ENCODE peak calls at places on chromosome 16, in nine cellular contexts. A is CD8-positive, alpha-beta T cell; M is left lung; U is spleen; H is uterus; V is AG10803; Y is AG09309; T is heart left ventricle; I is astrocyte of the spinal cord. R is an unnamed sample.
A peak's percentile ranks its signal among the peaks of the same experiment; 100 is the strongest.

GRCh38 chr16:53571763-53572162 is 68.8 kb upstream of the AKTIP start:
- DNase-seq in A (no peak), M (no peak), U (no peak), H (no peak), V (no peak), Y (no peak), T (no peak), I (no peak), R (no peak)

GRCh38 chr16:53629151-53629550 is 74.5 kb downstream of the RPGRIP1L start:
- DNase-seq in A (no peak), M (no peak), U (no peak), H (no peak), V (no peak), Y (no peak), T (no peak), I (no peak), R (no peak)

GRCh38 chr16:80346160-80346632 is 194.6 kb upstream of the DYNLRB2 start:
- DNase-seq in A (no peak), M (no peak), U (no peak), H (no peak), V (peak; percentile 64), Y (no peak), T (no peak), I (peak; percentile 21), R (peak; percentile 2)

GRCh38 chr16:59164461-59164860 is 430.3 kb upstream of the GOT2 start:
- DNase-seq in A (no peak), M (no peak), U (no peak), H (no peak), V (no peak), Y (no peak), T (no peak), I (no peak), R (no peak)

GRCh38 chr16:57627184-57627871 is 1.1 kb upstream of the ADGRG1 start:
- DNase-seq in A (no peak), M (no peak), U (no peak), H (no peak), V (peak; percentile 80), Y (peak; percentile 76), T (no peak), I (peak; percentile 89), R (no peak)

GRCh38 chr16:24855678-24856077 is 9.9 kb downstream of the SLC5A11 start:
- DNase-seq in A (no peak), M (no peak), U (no peak), H (no peak), V (no peak), Y (no peak), T (no peak), I (no peak), R (no peak)

GRCh38 chr16:31128711-31129567 is 6.6 kb downstream of the PRSS8 start:
- DNase-seq in A (no peak), M (peak; percentile 87), U (peak; percentile 85), H (no peak), V (no peak), Y (no peak), T (peak; percentile 69), I (no peak), R (no peak)

GRCh38 chr16:31347445-31347844 is 7.5 kb upstream of the ITGAX start:
- DNase-seq in A (no peak), M (no peak), U (no peak), H (no peak), V (no peak), Y (no peak), T (peak; percentile 2), I (no peak), R (no peak)

GRCh38 chr16:1333149-1333812 is at the start of gene BAIAP3:
- DNase-seq in A (peak; percentile 30), M (no peak), U (peak; percentile 88), H (no peak), V (no peak), Y (no peak), T (peak; percentile 53), I (no peak), R (peak; percentile 49)

GRCh38 chr16:16045879-16046278 is 96.5 kb downstream of the ABCC1 start:
- DNase-seq in A (no peak), M (no peak), U (no peak), H (no peak), V (no peak), Y (no peak), T (no peak), I (no peak), R (peak; percentile 21)

GRCh38 chr16:16050106-16050505 is 100.7 kb downstream of the ABCC1 start:
- DNase-seq in A (no peak), M (no peak), U (no peak), H (no peak), V (no peak), Y (no peak), T (no peak), I (no peak), R (no peak)

GRCh38 chr16:16051132-16051531 is 101.7 kb downstream of the ABCC1 start:
- DNase-seq in A (no peak), M (no peak), U (no peak), H (no peak), V (no peak), Y (no peak), T (no peak), I (no peak), R (no peak)

GRCh38 chr16:16047761-16048160 is 98.3 kb downstream of the ABCC1 start:
- DNase-seq in A (no peak), M (no peak), U (no peak), H (no peak), V (no peak), Y (no peak), T (no peak), I (no peak), R (no peak)

DNA sequence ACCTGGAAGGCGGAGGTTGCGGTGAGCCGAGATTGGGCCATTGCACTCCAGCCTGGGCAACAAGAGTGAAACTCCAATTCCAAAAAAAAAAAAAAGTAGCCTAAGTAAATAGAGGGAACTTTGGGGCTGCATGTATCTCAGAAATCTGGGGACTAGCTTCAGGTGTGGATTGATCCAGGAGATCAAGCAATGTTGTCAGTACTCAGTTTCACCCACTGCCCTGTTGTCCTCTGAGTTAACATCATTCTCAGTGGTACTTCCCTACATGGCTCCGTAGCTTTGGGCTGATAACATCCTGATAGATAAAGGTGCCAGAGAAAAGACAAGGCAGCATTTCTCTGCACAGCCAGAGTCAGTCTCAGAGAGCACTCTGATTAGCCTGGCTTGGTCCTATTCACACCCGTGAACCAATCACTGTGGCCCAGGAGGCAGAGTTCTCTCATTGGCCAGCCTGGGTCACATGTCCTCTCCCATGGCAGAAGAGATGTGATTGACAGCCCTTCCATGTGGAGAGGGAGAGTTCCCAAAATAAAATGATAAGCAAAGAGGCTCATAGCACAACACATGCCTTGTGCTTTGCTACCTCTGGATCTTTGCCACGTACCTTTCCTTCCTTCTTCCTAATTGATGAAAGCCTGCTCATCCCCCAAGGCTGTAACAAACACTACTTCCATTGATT is 99.6 kb downstream of the ABCC1 start:
- DNase-seq in A (no peak), M (no peak), U (no peak), H (no peak), V (no peak), Y (no peak), T (peak; percentile 73), I (no peak), R (no peak)
- TF ChIP-seq CTCF in A (no peak), M (no peak), U (no peak), H (no peak), V (no peak), Y (no peak), T (no peak), I (no peak), R (no peak)

GRCh38 chr16:252366-253337 is 18.0 kb downstream of the FAM234A start:
- DNase-seq in A (no peak), M (no peak), U (no peak), H (no peak), V (no peak), Y (no peak), T (no peak), I (no peak), R (no peak)

GRCh38 chr16:247027-247426 is 12.4 kb downstream of the FAM234A start:
- DNase-seq in A (no peak), M (no peak), U (no peak), H (no peak), V (no peak), Y (no peak), T (no peak), I (no peak), R (no peak)

GRCh38 chr16:253833-254232 is 19.2 kb downstream of the FAM234A start:
- DNase-seq in A (no peak), M (no peak), U (no peak), H (no peak), V (no peak), Y (no peak), T (no peak), I (no peak), R (no peak)

GRCh38 chr16:245105-245504 is 10.5 kb downstream of the FAM234A start:
- DNase-seq in A (no peak), M (no peak), U (no peak), H (no peak), V (no peak), Y (no peak), T (no peak), I (no peak), R (no peak)

DNA sequence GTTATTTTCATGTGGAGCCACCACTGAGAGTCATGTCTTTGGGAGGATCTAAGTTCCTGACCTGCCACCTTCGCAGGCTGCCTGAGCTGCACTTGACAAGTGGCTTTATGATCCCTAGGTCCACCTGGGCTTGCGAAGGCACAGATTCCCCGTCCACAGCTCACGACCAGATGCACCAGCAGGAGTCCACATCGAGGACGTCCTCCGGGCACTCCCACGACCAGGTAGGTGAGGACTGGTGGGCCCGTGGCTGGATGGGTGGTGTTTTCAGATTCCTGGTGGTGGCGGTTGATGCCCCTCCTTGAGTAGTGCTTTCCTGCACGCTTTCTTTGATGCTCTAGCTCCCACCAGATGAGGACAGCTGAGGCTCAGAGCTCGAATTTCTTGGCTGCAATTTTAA is 14.8 kb downstream of the FAM234A start:
- DNase-seq in A (no peak), M (no peak), U (no peak), H (no peak), V (no peak), Y (no peak), T (no peak), I (no peak), R (no peak)
- H3K4me3 ChIP-seq in A (no peak overlapping the region), M (no peak overlapping the region), U (no peak overlapping the region), H (no peak overlapping the region), V (no peak overlapping the region), Y (no peak overlapping the region), T (no peak overlapping the region), I (no peak overlapping the region), R (no peak overlapping the region)

DNA sequence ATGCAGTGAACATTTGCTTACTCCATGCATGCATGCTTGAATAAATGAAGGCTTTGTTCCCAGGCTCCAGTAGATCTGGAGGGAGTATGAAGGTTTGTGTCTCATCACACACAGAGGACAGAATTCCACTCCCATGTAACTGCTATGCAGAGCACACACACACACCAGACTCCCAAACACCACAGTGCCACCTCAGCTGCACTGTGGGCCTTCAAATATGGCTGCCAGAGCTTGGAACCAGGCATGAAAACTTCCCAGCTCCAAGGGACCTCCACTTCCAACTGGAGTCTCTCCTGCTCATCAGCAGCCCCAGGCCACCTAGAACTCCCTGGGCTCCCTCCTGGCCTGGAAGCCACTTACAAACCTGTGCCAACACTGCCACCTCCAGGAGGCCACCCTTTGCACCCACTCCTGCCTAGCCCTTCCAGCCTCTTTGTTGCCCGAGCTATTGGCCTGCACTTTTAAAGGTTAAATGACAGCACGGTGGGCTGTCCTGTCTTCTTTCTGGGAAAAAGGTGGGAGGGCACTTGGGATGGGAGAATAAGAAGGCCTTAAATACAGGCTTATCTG is 151.2 kb downstream of the ZNF423 start:
- DNase-seq in A (no peak), M (no peak), U (no peak), H (no peak), V (no peak), Y (no peak), T (no peak), I (no peak), R (peak; percentile 8)
- TF ChIP-seq CTCF in A (no peak), M (no peak), U (no peak), H (no peak), V (no peak), Y (peak; percentile 13), T (no peak), I (no peak), R (peak; percentile 51)

GRCh38 chr16:49260956-49261530 is 20.6 kb downstream of the CBLN1 start:
- DNase-seq in A (no peak), M (no peak), U (no peak), H (no peak), V (no peak), Y (no peak), T (no peak), I (no peak), R (no peak)
- H3K4me3 ChIP-seq in A (no peak overlapping the region), M (no peak overlapping the region), U (no peak overlapping the region), H (no peak overlapping the region), V (no peak overlapping the region), Y (no peak overlapping the region), T (no peak overlapping the region), I (no peak overlapping the region), R (no peak overlapping the region)